ENCODE peak calls at places on chromosomes 5 and 9, in nine cellular contexts. G, E, S, I, L, F, J, R and V are unnamed samples.

GRCh38 chr5:158725223-158725825 is 374.4 kb downstream of the EBF1 start:
- DNase-seq in G (no peak), E (no peak), S (no peak), I (no peak), L (no peak), F (peak; percentile 6), J (peak; percentile 12), R (peak; percentile 39), V (no peak)

GRCh38 chr5:127930311-127930710 is 153.3 kb upstream of the SLC12A2 start:
- DNase-seq in G (no peak), E (no peak), S (no peak), I (peak; percentile 51), L (no peak), F (peak; percentile 54), J (peak; percentile 38), R (no peak), V (peak; percentile 62)

GRCh38 chr5:176454724-176455394 is 6.7 kb downstream of the FAF2 start:
- DNase-seq in G (no peak), E (no peak), S (no peak), I (no peak), L (no peak), F (no peak), J (no peak), R (no peak), V (no peak)

GRCh38 chr9:17462869-17463464 is 115.9 kb upstream of the SH3GL2 start:
- DNase-seq in G (peak; percentile 13), E (peak; percentile 25), S (peak; percentile 35), I (peak; percentile 78), L (peak; percentile 71), F (peak; percentile 62), J (peak; percentile 41), R (peak; percentile 81), V (peak; percentile 27)

GRCh38 chr9:129278391-129279237 is 100.6 kb upstream of the IER5L start:
- DNase-seq in G (no peak), E (no peak), S (no peak), I (no peak), L (no peak), F (peak; percentile 96), J (peak; percentile 85), R (no peak), V (peak; percentile 90)

GRCh38 chr5:151420127-151420526 is 27.3 kb upstream of the SLC36A1 start:
- DNase-seq in G (no peak), E (no peak), S (no peak), I (no peak), L (no peak), F (no peak), J (no peak), R (no peak), V (no peak)

GRCh38 chr5:132971483-132972435 is 8.3 kb upstream of the AFF4 start:
- DNase-seq in G (no peak), E (no peak), S (no peak), I (peak; percentile 41), L (no peak), F (peak; percentile 52), J (no peak), R (peak; percentile 28), V (no peak)

GRCh38 chr5:172418847-172419810 is 35.2 kb downstream of the SH3PXD2B start:
- DNase-seq in G (no peak), E (no peak), S (no peak), I (no peak), L (no peak), F (peak; percentile 96), J (no peak), R (no peak), V (peak; percentile 40)

GRCh38 chr9:91428927-91429351 is 5.3 kb upstream of the NFIL3 start:
- DNase-seq in G (no peak), E (no peak), S (no peak), I (peak; percentile 87), L (no peak), F (peak; percentile 32), J (no peak), R (peak; percentile 97), V (no peak)